ENCODE peak calls at places on chromosomes 13 and 19, in five cellular contexts. B is stimulated activated naive CD8-positive, alpha-beta T cell treated with anti-CD3 and anti-CD28 coated beads, Interleukin-15, amount 100 ng/mL, for 72 hours; Z is NCI-H2081; C is sigmoid colon; J is progenitor cell of endocrine pancreas. V is an unnamed sample.
A peak's percentile ranks its signal among the peaks of the same experiment; 100 is the strongest.

GRCh38 chr13:114108141-114108761 is 24.2 kb downstream of the RASA3 start:
- DNase-seq in B (no peak), Z (no peak), C (peak; percentile 58), J (no peak), V (no peak)

GRCh38 chr13:27472941-27473340 is 22.6 kb upstream of the MTIF3 start:
- DNase-seq in B (no peak), Z (no peak), C (no peak), J (no peak), V (no peak)

GRCh38 chr19:19280561-19280960 is 7.5 kb upstream of the TM6SF2 start:
- DNase-seq in B (no peak), Z (peak; percentile 31), C (no peak), J (no peak), V (no peak)

GRCh38 chr19:5967994-5968430 is 9.9 kb downstream of the RANBP3 start:
- DNase-seq in B (peak; percentile 46), Z (peak; percentile 17), C (peak; percentile 85), J (peak; percentile 50), V (peak; percentile 90)

GRCh38 chr13:45082964-45083363 is 37.3 kb upstream of the GTF2F2 start:
- DNase-seq in B (no peak), Z (no peak), C (no peak), J (no peak), V (no peak)

GRCh38 chr19:45161715-45162463 is 1.1 kb upstream of the NKPD1 start:
- DNase-seq in B (no peak), Z (no peak), C (no peak), J (peak; percentile 62), V (no peak)

GRCh38 chr19:17294051-17294891 is 9.0 kb downstream of the ABHD8 start:
- DNase-seq in B (peak; percentile 47), Z (no peak), C (no peak), J (no peak), V (peak; percentile 62)

GRCh38 chr13:100544866-100545683 is 43.5 kb downstream of the GGACT start:
- DNase-seq in B (no peak), Z (no peak), C (no peak), J (no peak), V (no peak)

GRCh38 chr13:28478127-28478526 is 16.8 kb downstream of the FLT1 start:
- DNase-seq in B (no peak), Z (no peak), C (no peak), J (no peak), V (no peak)

GRCh38 chr13:103812966-103813365 is 746.7 kb upstream of the SLC10A2 start:
- DNase-seq in B (no peak), Z (no peak), C (no peak), J (no peak), V (no peak)

GRCh38 chr13:99829593-99830239 is 141.9 kb downstream of the ZIC5 start:
- DNase-seq in B (no peak), Z (no peak), C (no peak), J (no peak), V (no peak)

GRCh38 chr13:101202590-101202989 is 213.7 kb downstream of the NALCN start:
- DNase-seq in B (no peak), Z (no peak), C (no peak), J (no peak), V (no peak)

GRCh38 chr19:4366666-4367335 is 23.4 kb downstream of the MPND start:
- DNase-seq in B (no peak), Z (no peak), C (no peak), J (no peak), V (no peak)

GRCh38 chr19:55358493-55358892 is 4.0 kb upstream of the COX6B2 start:
- DNase-seq in B (no peak), Z (no peak), C (no peak), J (no peak), V (no peak)

GRCh38 chr13:28889317-28889716 is 69.2 kb downstream of the MTUS2 start:
- DNase-seq in B (no peak), Z (no peak), C (no peak), J (no peak), V (no peak)

GRCh38 chr19:54805665-54806515 is 2.5 kb downstream of the KIR2DL4 start:
- DNase-seq in B (no peak), Z (no peak), C (no peak), J (no peak), V (no peak)

GRCh38 chr19:5804516-5805464 is at the start of gene NRTN:
- DNase-seq in B (peak; percentile 54), Z (peak; percentile 35), C (peak; percentile 71), J (no peak), V (peak; percentile 67)

GRCh38 chr19:5934002-5934401 is 19.9 kb downstream of the CAPS start:
- DNase-seq in B (no peak), Z (no peak), C (no peak), J (no peak), V (no peak)

GRCh38 chr19:37817180-37817911 is 38.0 kb upstream of the ZNF573 start:
- DNase-seq in B (peak; percentile 22), Z (no peak), C (peak; percentile 90), J (peak; percentile 80), V (peak; percentile 79)

GRCh38 chr13:59746291-59746962 is 417.3 kb downstream of the DIAPH3 start:
- DNase-seq in B (no peak), Z (no peak), C (no peak), J (no peak), V (no peak)

GRCh38 chr13:66068683-66069082 is 1161.5 kb downstream of the PCDH9 start:
- DNase-seq in B (no peak), Z (no peak), C (no peak), J (no peak), V (no peak)

GRCh38 chr13:73440296-73440895 is 381.6 kb downstream of the KLF5 start:
- DNase-seq in B (no peak), Z (no peak), C (no peak), J (no peak), V (peak; percentile 41)

GRCh38 chr19:12786149-12786870 is 5.0 kb upstream of the JUNB start:
- DNase-seq in B (no peak), Z (no peak), C (peak; percentile 83), J (no peak), V (peak; percentile 88)

GRCh38 chr19:10872551-10873107 is 1.3 kb downstream of the CARM1 start:
- DNase-seq in B (no peak), Z (no peak), C (no peak), J (no peak), V (no peak)

GRCh38 chr13:30510811-30511371 is 45.2 kb upstream of the HMGB1 start:
- DNase-seq in B (no peak), Z (peak; percentile 1), C (no peak), J (no peak), V (no peak)

GRCh38 chr13:99774644-99775043 is 196.9 kb downstream of the ZIC5 start:
- DNase-seq in B (no peak), Z (no peak), C (no peak), J (no peak), V (no peak)

GRCh38 chr13:113607477-113608245 is 23.1 kb downstream of the TFDP1 start:
- DNase-seq in B (no peak), Z (no peak), C (no peak), J (no peak), V (no peak)

GRCh38 chr19:1295169-1296012 is 9.7 kb downstream of the EFNA2 start:
- DNase-seq in B (no peak), Z (no peak), C (no peak), J (no peak), V (no peak)

GRCh38 chr19:38401148-38401547 is 1.7 kb upstream of the FAM98C start:
- DNase-seq in B (no peak), Z (no peak), C (no peak), J (no peak), V (no peak)

GRCh38 chr19:18206018-18206417 is 2.2 kb upstream of the RAB3A start:
- DNase-seq in B (no peak), Z (no peak), C (no peak), J (no peak), V (no peak)

GRCh38 chr13:34161829-34162544 is 344.0 kb downstream of the RFC3 start:
- DNase-seq in B (no peak), Z (peak; percentile 39), C (no peak), J (no peak), V (no peak)

GRCh38 chr13:75390229-75390628 is 91.7 kb downstream of the TBC1D4 start:
- DNase-seq in B (no peak), Z (no peak), C (no peak), J (no peak), V (no peak)

V was measured in colonic mucosa.